ENCODE peak calls at places on chromosomes 11 and 22, in four cellular contexts. Q, M, V and C are unnamed samples.

GRCh38 chr22:45154383-45154782 is 9.3 kb upstream of the NUP50 start:
- DNase-seq in Q (no peak), M (no peak), V (no peak), C (no peak)

GRCh38 chr22:29251265-29251664 is 16.5 kb downstream of the RHBDD3 start:
- DNase-seq in Q (no peak), M (no peak), V (no peak), C (no peak)

GRCh38 chr11:1343391-1344055 is 34.1 kb upstream of the TOLLIP start:
- DNase-seq in Q (no peak), M (no peak), V (no peak), C (no peak)

GRCh38 chr11:46382644-46383403 is 1.4 kb downstream of the MDK start:
- DNase-seq in Q (no peak), M (no peak), V (peak; percentile 57), C (peak; percentile 90)

GRCh38 chr11:57459112-57460016 is 964 bp upstream of the RTN4RL2 start:
- DNase-seq in Q (no peak), M (no peak), V (no peak), C (peak; percentile 42)

GRCh38 chr11:117744471-117745280 is 52.3 kb downstream of the DSCAML1 start:
- DNase-seq in Q (no peak), M (no peak), V (no peak), C (no peak)

GRCh38 chr22:20146777-20147176 is 4.1 kb downstream of the CCDC188 start:
- DNase-seq in Q (no peak), M (peak; percentile 66), V (no peak), C (no peak)

GRCh38 chr22:41620646-41621098 is at the start of gene DESI1:
- DNase-seq in Q (no peak), M (no peak), V (peak; percentile 21), C (no peak)

GRCh38 chr11:106276859-106277436 is 199.5 kb downstream of the AASDHPPT start:
- DNase-seq in Q (no peak), M (no peak), V (no peak), C (no peak)

GRCh38 chr11:10856689-10857603 is 907 bp downstream of the ZBED5 start:
- DNase-seq in Q (no peak), M (peak; percentile 22), V (peak; percentile 48), C (peak; percentile 39)

GRCh38 chr11:130146797-130147196 is 12.8 kb upstream of the ST14 start:
- DNase-seq in Q (no peak), M (no peak), V (no peak), C (no peak)

GRCh38 chr11:9139628-9140357 is 48.4 kb upstream of the SCUBE2 start:
- DNase-seq in Q (no peak), M (no peak), V (no peak), C (no peak)

GRCh38 chr22:50529416-50530279 is at the start of gene TYMP:
- DNase-seq in Q (no peak), M (no peak), V (peak; percentile 19), C (no peak)

GRCh38 chr11:78450866-78451265 is 33.2 kb upstream of the GAB2 start:
- DNase-seq in Q (no peak), M (no peak), V (no peak), C (no peak)

GRCh38 chr22:27799334-27800249 is 2.0 kb downstream of the MN1 start:
- DNase-seq in Q (no peak), M (no peak), V (no peak), C (no peak)

GRCh38 chr11:116109228-116109627 is 605.0 kb upstream of the CADM1 start:
- DNase-seq in Q (no peak), M (peak; percentile 13), V (no peak), C (peak; percentile 16)

GRCh38 chr22:29816128-29816527 is 21.9 kb downstream of the ASCC2 start:
- DNase-seq in Q (no peak), M (no peak), V (no peak), C (no peak)

GRCh38 chr11:95465887-95466286 is 234.9 kb upstream of the SESN3 start:
- DNase-seq in Q (no peak), M (no peak), V (no peak), C (no peak)

GRCh38 chr11:83292709-83293435 is 6.7 kb upstream of the CCDC90B start:
- DNase-seq in Q (peak; percentile 31), M (peak; percentile 35), V (peak; percentile 57), C (peak; percentile 60)

GRCh38 chr11:112227002-112227401 is 774 bp downstream of the PTS start:
- DNase-seq in Q (no peak), M (peak; percentile 38), V (no peak), C (peak; percentile 21)

GRCh38 chr11:123238297-123238696 is 43.2 kb upstream of the CLMP start:
- DNase-seq in Q (no peak), M (no peak), V (no peak), C (no peak)

GRCh38 chr11:6040874-6041273 is 10.3 kb upstream of the OR56A1 start:
- DNase-seq in Q (no peak), M (no peak), V (no peak), C (no peak)

GRCh38 chr11:34395916-34396555 is 38.2 kb upstream of the ABTB2 start:
- DNase-seq in Q (no peak), M (no peak), V (no peak), C (peak; percentile 24)

GRCh38 chr22:49554741-49555140 is 272.9 kb downstream of the BRD1 start:
- DNase-seq in Q (no peak), M (no peak), V (no peak), C (no peak)

GRCh38 chr11:82146789-82147188 is 586.9 kb downstream of the FAM181B start:
- DNase-seq in Q (no peak), M (no peak), V (no peak), C (no peak)

GRCh38 chr11:111331711-111332479 is 33.5 kb downstream of the POU2AF3 start:
- DNase-seq in Q (no peak), M (no peak), V (no peak), C (no peak)

GRCh38 chr11:58575377-58576020 is at the start of gene LPXN:
- DNase-seq in Q (no peak), M (no peak), V (no peak), C (no peak)

GRCh38 chr11:125871391-125872137 is 15.9 kb upstream of the HYLS1 start:
- DNase-seq in Q (no peak), M (peak; percentile 25), V (peak; percentile 57), C (peak; percentile 18)

GRCh38 chr11:2194877-2195755 is 23.5 kb upstream of the TH start:
- DNase-seq in Q (no peak), M (peak; percentile 79), V (peak; percentile 25), C (peak; percentile 44)

GRCh38 chr11:9752091-9752490 is 88.2 kb downstream of the SWAP70 start:
- DNase-seq in Q (no peak), M (peak; percentile 21), V (peak; percentile 21), C (no peak)

GRCh38 chr11:83088965-83089364 is 17.3 kb upstream of the RAB30 start:
- DNase-seq in Q (no peak), M (no peak), V (peak; percentile 16), C (peak; percentile 13)

GRCh38 chr22:17314472-17314871 is 54.8 kb upstream of the CECR2 start:
- DNase-seq in Q (no peak), M (no peak), V (no peak), C (no peak)
- TF ChIP-seq HDAC2 in Q (no peak), M (no peak), V (no peak), C (no peak)

GRCh38 chr22:38240734-38241252 is 32.0 kb downstream of the TMEM184B start:
- DNase-seq in Q (peak; percentile 46), M (peak; percentile 22), V (no peak), C (peak; percentile 47)

GRCh38 chr22:38244106-38244505 is 28.7 kb downstream of the TMEM184B start:
- DNase-seq in Q (no peak), M (no peak), V (no peak), C (no peak)

GRCh38 chr22:38246692-38247091 is 26.1 kb downstream of the TMEM184B start:
- DNase-seq in Q (no peak), M (no peak), V (no peak), C (no peak)

GRCh38 chr22:38246046-38246658 is 26.7 kb downstream of the TMEM184B start:
- DNase-seq in Q (no peak), M (no peak), V (no peak), C (no peak)

GRCh38 chr22:38243007-38243775 is 29.6 kb downstream of the TMEM184B start:
- DNase-seq in Q (no peak), M (no peak), V (peak; percentile 74), C (no peak)
- TF ChIP-seq HDAC2 in Q (no peak), M (no peak), V (no peak), C (no peak)

GRCh38 chr22:43171019-43171491 is 15.9 kb downstream of the TTLL12 start:
- DNase-seq in Q (no peak), M (no peak), V (no peak), C (no peak)
- TF ChIP-seq HDAC2 in Q (no peak), M (no peak), V (no peak), C (no peak)

GRCh38 chr11:63583288-63583687 is 20.1 kb upstream of the PLAAT2 start:
- DNase-seq in Q (no peak), M (no peak), V (peak; percentile 49), C (no peak)

GRCh38 chr11:63589000-63589399 is 25.2 kb downstream of the PLAAT3 start:
- DNase-seq in Q (no peak), M (no peak), V (no peak), C (no peak)

GRCh38 chr11:63590024-63590788 is 24.0 kb downstream of the PLAAT3 start:
- DNase-seq in Q (no peak), M (no peak), V (no peak), C (no peak)

GRCh38 chr11:63586451-63587166 is 23.4 kb upstream of the PLAAT2 start:
- DNase-seq in Q (no peak), M (no peak), V (peak; percentile 24), C (no peak)
- TF ChIP-seq HDAC2 in Q (no peak), M (no peak), V (no peak), C (no peak)